ENCODE peak calls at places on chromosomes 16 and 17, in ten cellular contexts. One of them, this sample, is unnamed. For H3K36me3, the result is how much of the 10 kb centered on the place peaks cover.

GRCh38 chr17:58534901-58535421 is 20.5 kb upstream of the MTMR4 start:
- DNase-seq in Panc1: no peak
- DNase-seq in HCT116: peak
- DNase-seq in sigmoid colon: no peak
- DNase-seq in transverse colon: no peak
- DNase-seq in suprapubic skin: no peak
- DNase-seq in GM23338: no peak
- DNase-seq in HepG2: peak
- DNase-seq in stomach: no peak
- DNase-seq in prostate gland: no peak
- DNase-seq in this sample: no peak

GRCh38 chr17:59435238-59435637 is 103.8 kb downstream of the YPEL2 start:
- DNase-seq in prostate gland: no peak
- DNase-seq in transverse colon: no peak
- DNase-seq in GM23338: no peak
- DNase-seq in Panc1: no peak
- DNase-seq in sigmoid colon: no peak
- DNase-seq in suprapubic skin: no peak
- DNase-seq in stomach: no peak
- DNase-seq in HCT116: no peak
- DNase-seq in HepG2: no peak
- DNase-seq in this sample: no peak

GRCh38 chr17:42675984-42676423 is 790 bp downstream of the PLEKHH3 start:
- DNase-seq in prostate gland: peak
- DNase-seq in HCT116: no peak
- DNase-seq in suprapubic skin: peak
- DNase-seq in stomach: peak
- DNase-seq in transverse colon: peak
- DNase-seq in Panc1: no peak
- DNase-seq in GM23338: peak
- DNase-seq in HepG2: no peak
- DNase-seq in sigmoid colon: peak
- DNase-seq in this sample: no peak

GRCh38 chr16:66933776-66934137 is 445 bp downstream of the CIAO2B start:
- DNase-seq in suprapubic skin: no peak
- DNase-seq in HCT116: no peak
- DNase-seq in GM23338: no peak
- DNase-seq in prostate gland: no peak
- DNase-seq in stomach: no peak
- DNase-seq in transverse colon: no peak
- DNase-seq in Panc1: no peak
- DNase-seq in sigmoid colon: no peak
- DNase-seq in HepG2: no peak
- DNase-seq in this sample: no peak

GRCh38 chr17:28071891-28072606 is 29.6 kb downstream of the NLK start:
- DNase-seq in sigmoid colon: no peak
- DNase-seq in transverse colon: no peak
- DNase-seq in Panc1: no peak
- DNase-seq in stomach: no peak
- DNase-seq in suprapubic skin: no peak
- DNase-seq in HCT116: no peak
- DNase-seq in prostate gland: no peak
- DNase-seq in GM23338: no peak
- DNase-seq in HepG2: no peak
- DNase-seq in this sample: no peak

GRCh38 chr16:79339863-79340262 is 260.7 kb downstream of the MAF start:
- DNase-seq in HepG2: no peak
- DNase-seq in Panc1: no peak
- DNase-seq in suprapubic skin: no peak
- DNase-seq in sigmoid colon: no peak
- DNase-seq in transverse colon: no peak
- DNase-seq in stomach: no peak
- DNase-seq in prostate gland: no peak
- DNase-seq in GM23338: no peak
- DNase-seq in HCT116: no peak
- DNase-seq in this sample: no peak

GRCh38 chr16:25481636-25482035 is 210.1 kb upstream of the HS3ST4 start:
- DNase-seq in transverse colon: no peak
- DNase-seq in sigmoid colon: no peak
- DNase-seq in Panc1: no peak
- DNase-seq in stomach: no peak
- DNase-seq in HCT116: no peak
- DNase-seq in prostate gland: no peak
- DNase-seq in HepG2: peak
- DNase-seq in suprapubic skin: no peak
- DNase-seq in GM23338: peak
- DNase-seq in this sample: no peak

GRCh38 chr17:28279411-28279810 is 39.6 kb upstream of the TMEM97 start:
- DNase-seq in Panc1: no peak
- DNase-seq in HepG2: no peak
- DNase-seq in transverse colon: no peak
- DNase-seq in HCT116: no peak
- DNase-seq in suprapubic skin: no peak
- DNase-seq in stomach: no peak
- DNase-seq in sigmoid colon: no peak
- DNase-seq in GM23338: no peak
- DNase-seq in prostate gland: no peak
- DNase-seq in this sample: no peak

GRCh38 chr16:89593841-89594240 is 18.3 kb downstream of the CPNE7 start:
- DNase-seq in sigmoid colon: no peak
- DNase-seq in transverse colon: no peak
- DNase-seq in Panc1: no peak
- DNase-seq in GM23338: no peak
- DNase-seq in suprapubic skin: no peak
- DNase-seq in prostate gland: no peak
- DNase-seq in HCT116: no peak
- DNase-seq in HepG2: no peak
- DNase-seq in stomach: no peak
- DNase-seq in this sample: no peak

GRCh38 chr17:54435966-54436365 is 464.7 kb upstream of the TOM1L1 start:
- DNase-seq in Panc1: no peak
- DNase-seq in prostate gland: no peak
- DNase-seq in stomach: no peak
- DNase-seq in GM23338: peak
- DNase-seq in HepG2: no peak
- DNase-seq in transverse colon: no peak
- DNase-seq in sigmoid colon: no peak
- DNase-seq in HCT116: no peak
- DNase-seq in suprapubic skin: no peak
- DNase-seq in this sample: no peak

GRCh38 chr17:38511126-38512108 is 83.2 kb downstream of the ARHGAP23 start:
- DNase-seq in prostate gland: no peak
- DNase-seq in Panc1: no peak
- DNase-seq in transverse colon: no peak
- DNase-seq in HCT116: no peak
- DNase-seq in GM23338: peak
- DNase-seq in suprapubic skin: no peak
- DNase-seq in HepG2: no peak
- DNase-seq in stomach: no peak
- DNase-seq in sigmoid colon: no peak
- DNase-seq in this sample: no peak

GRCh38 chr17:80414508-80414802 is 512 bp upstream of the ENDOV start:
- DNase-seq in sigmoid colon: no peak
- DNase-seq in suprapubic skin: no peak
- DNase-seq in HCT116: no peak
- DNase-seq in Panc1: no peak
- DNase-seq in GM23338: no peak
- DNase-seq in transverse colon: no peak
- DNase-seq in HepG2: peak
- DNase-seq in stomach: no peak
- DNase-seq in prostate gland: no peak
- DNase-seq in this sample: no peak

GRCh38 chr16:88329726-88330700 is 52.7 kb upstream of the ZNF469 start:
- DNase-seq in suprapubic skin: no peak
- DNase-seq in Panc1: no peak
- DNase-seq in HCT116: no peak
- DNase-seq in HepG2: no peak
- DNase-seq in stomach: no peak
- DNase-seq in sigmoid colon: no peak
- DNase-seq in GM23338: no peak
- DNase-seq in transverse colon: no peak
- DNase-seq in prostate gland: no peak
- DNase-seq in this sample: no peak

GRCh38 chr17:63800783-63801182 is 26.4 kb upstream of the PSMC5 start:
- DNase-seq in prostate gland: no peak
- DNase-seq in transverse colon: no peak
- DNase-seq in HCT116: no peak
- DNase-seq in stomach: no peak
- DNase-seq in Panc1: no peak
- DNase-seq in suprapubic skin: no peak
- DNase-seq in HepG2: no peak
- DNase-seq in sigmoid colon: no peak
- DNase-seq in GM23338: no peak
- DNase-seq in this sample: no peak

GRCh38 chr17:63804328-63804727 is 22.9 kb upstream of the PSMC5 start:
- DNase-seq in Panc1: no peak
- DNase-seq in GM23338: no peak
- DNase-seq in stomach: no peak
- DNase-seq in transverse colon: no peak
- DNase-seq in HCT116: no peak
- DNase-seq in suprapubic skin: no peak
- DNase-seq in HepG2: no peak
- DNase-seq in sigmoid colon: no peak
- DNase-seq in prostate gland: no peak
- DNase-seq in this sample: no peak

GRCh38 chr17:63798572-63799113 is 24.7 kb downstream of the DDX42 start:
- DNase-seq in transverse colon: no peak
- DNase-seq in HCT116: no peak
- DNase-seq in sigmoid colon: no peak
- DNase-seq in GM23338: no peak
- DNase-seq in suprapubic skin: no peak
- DNase-seq in Panc1: no peak
- DNase-seq in HepG2: no peak
- DNase-seq in prostate gland: no peak
- DNase-seq in stomach: no peak
- DNase-seq in this sample: no peak
- H3K36me3 ChIP-seq in transverse colon: half or more
- H3K36me3 ChIP-seq in HCT116: half or more
- H3K36me3 ChIP-seq in sigmoid colon: half or more
- H3K36me3 ChIP-seq in GM23338: half or more
- H3K36me3 ChIP-seq in suprapubic skin: half or more
- H3K36me3 ChIP-seq in Panc1: half or more
- H3K36me3 ChIP-seq in HepG2: under half
- H3K36me3 ChIP-seq in prostate gland: under half
- H3K36me3 ChIP-seq in stomach: half or more
- H3K36me3 ChIP-seq in this sample: half or more

DNA sequence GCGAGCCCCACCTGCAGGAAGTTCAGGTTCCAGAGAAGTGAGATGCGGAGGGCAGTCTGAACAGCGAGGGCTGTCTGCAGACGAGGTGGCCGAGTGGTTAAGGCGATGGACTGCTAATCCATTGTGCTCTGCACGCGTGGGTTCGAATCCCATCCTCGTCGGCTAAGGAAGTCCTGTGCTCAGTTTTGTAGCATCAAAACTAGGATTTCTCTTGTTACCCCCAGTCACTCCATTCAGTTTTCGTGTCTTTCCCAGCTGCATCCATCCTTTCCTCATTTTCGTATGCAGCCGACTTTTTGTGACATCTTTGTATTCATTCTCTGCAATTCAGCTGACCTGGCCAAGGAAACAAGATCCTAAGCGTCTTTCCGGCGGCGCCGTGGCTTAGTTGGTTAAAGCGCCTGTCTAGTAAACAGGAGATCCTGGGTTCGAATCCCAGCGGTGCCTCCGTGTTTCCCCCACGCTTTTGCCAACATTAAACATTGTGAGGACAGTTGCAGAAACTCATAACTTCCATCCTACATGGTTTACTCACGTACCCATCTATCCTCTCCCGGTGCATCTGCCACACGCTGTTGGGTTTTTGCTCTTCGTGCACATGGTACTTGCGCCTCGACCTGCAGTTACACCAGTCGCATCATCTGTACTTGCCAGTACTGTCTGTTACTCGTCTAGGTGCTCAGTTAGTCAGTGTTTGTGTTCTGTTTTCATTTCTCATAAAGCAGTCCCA is 3.0 kb downstream of the BORCS6 start:
- DNase-seq in HepG2: peak
- DNase-seq in prostate gland: peak
- DNase-seq in transverse colon: peak
- DNase-seq in HCT116: peak
- DNase-seq in sigmoid colon: peak
- DNase-seq in stomach: peak
- DNase-seq in Panc1: peak
- DNase-seq in suprapubic skin: peak
- DNase-seq in GM23338: peak
- DNase-seq in this sample: peak
- TF ChIP-seq POLR2AphosphoS5 in HepG2: no peak
- TF ChIP-seq POLR2AphosphoS5 in prostate gland: peak
- TF ChIP-seq POLR2AphosphoS5 in transverse colon: peak
- TF ChIP-seq POLR2AphosphoS5 in HCT116: no peak
- TF ChIP-seq POLR2AphosphoS5 in sigmoid colon: peak
- TF ChIP-seq POLR2AphosphoS5 in stomach: peak
- TF ChIP-seq POLR2AphosphoS5 in Panc1: no peak
- TF ChIP-seq POLR2AphosphoS5 in suprapubic skin: peak
- TF ChIP-seq POLR2AphosphoS5 in GM23338: no peak
- TF ChIP-seq POLR2AphosphoS5 in this sample: no peak

GRCh38 chr17:74116087-74116717 is 87.3 kb upstream of the RPL38 start:
- DNase-seq in suprapubic skin: no peak
- DNase-seq in Panc1: no peak
- DNase-seq in prostate gland: no peak
- DNase-seq in HepG2: no peak
- DNase-seq in sigmoid colon: no peak
- DNase-seq in transverse colon: no peak
- DNase-seq in HCT116: no peak
- DNase-seq in stomach: no peak
- DNase-seq in GM23338: no peak
- DNase-seq in this sample: no peak
- H3K36me3 ChIP-seq in suprapubic skin: under half
- H3K36me3 ChIP-seq in Panc1: under half
- H3K36me3 ChIP-seq in prostate gland: under half
- H3K36me3 ChIP-seq in HepG2: under half
- H3K36me3 ChIP-seq in sigmoid colon: under half
- H3K36me3 ChIP-seq in transverse colon: under half
- H3K36me3 ChIP-seq in HCT116: under half
- H3K36me3 ChIP-seq in stomach: under half
- H3K36me3 ChIP-seq in GM23338: under half
- H3K36me3 ChIP-seq in this sample: under half

GRCh38 chr16:85963746-85964370 is 64.9 kb downstream of the IRF8 start:
- DNase-seq in Panc1: no peak
- DNase-seq in stomach: peak
- DNase-seq in HepG2: no peak
- DNase-seq in HCT116: no peak
- DNase-seq in sigmoid colon: peak
- DNase-seq in transverse colon: peak
- DNase-seq in prostate gland: peak
- DNase-seq in GM23338: no peak
- DNase-seq in suprapubic skin: no peak
- DNase-seq in this sample: no peak
- TF ChIP-seq POLR2AphosphoS5 in Panc1: no peak
- TF ChIP-seq POLR2AphosphoS5 in stomach: peak
- TF ChIP-seq POLR2AphosphoS5 in HepG2: no peak
- TF ChIP-seq POLR2AphosphoS5 in HCT116: no peak
- TF ChIP-seq POLR2AphosphoS5 in sigmoid colon: peak
- TF ChIP-seq POLR2AphosphoS5 in transverse colon: peak
- TF ChIP-seq POLR2AphosphoS5 in prostate gland: no peak
- TF ChIP-seq POLR2AphosphoS5 in GM23338: no peak
- TF ChIP-seq POLR2AphosphoS5 in suprapubic skin: no peak
- TF ChIP-seq POLR2AphosphoS5 in this sample: no peak

GRCh38 chr17:82080789-82081464 is 15.3 kb upstream of the DUS1L start:
- DNase-seq in HepG2: no peak
- DNase-seq in suprapubic skin: no peak
- DNase-seq in sigmoid colon: no peak
- DNase-seq in GM23338: no peak
- DNase-seq in stomach: no peak
- DNase-seq in Panc1: no peak
- DNase-seq in transverse colon: no peak
- DNase-seq in prostate gland: no peak
- DNase-seq in HCT116: no peak
- DNase-seq in this sample: no peak
- H3K36me3 ChIP-seq in HepG2: half or more
- H3K36me3 ChIP-seq in suprapubic skin: half or more
- H3K36me3 ChIP-seq in sigmoid colon: half or more
- H3K36me3 ChIP-seq in GM23338: under half
- H3K36me3 ChIP-seq in stomach: half or more
- H3K36me3 ChIP-seq in Panc1: under half
- H3K36me3 ChIP-seq in transverse colon: under half
- H3K36me3 ChIP-seq in prostate gland: half or more
- H3K36me3 ChIP-seq in HCT116: half or more
- H3K36me3 ChIP-seq in this sample: half or more